ENCODE peak calls at places on chromosome 18, in five cellular contexts. M, S, I, L and Y are unnamed samples.

GRCh38 chr18:52812834-52813233 is 472.8 kb downstream of the DCC start:
- DNase-seq in M (no peak), S (no peak), I (no peak), L (no peak), Y (no peak)

GRCh38 chr18:28124239-28125029 is 52.5 kb downstream of the CDH2 start:
- DNase-seq in M (no peak), S (no peak), I (no peak), L (no peak), Y (no peak)

GRCh38 chr18:12699747-12700146 is 2.8 kb downstream of the CEP76 start:
- DNase-seq in M (no peak), S (peak), I (no peak), L (no peak), Y (no peak)

GRCh38 chr18:58615150-58616132 is 13.4 kb downstream of the ALPK2 start:
- DNase-seq in M (no peak), S (no peak), I (peak), L (no peak), Y (no peak)

GRCh38 chr18:55096261-55097026 is 137.2 kb upstream of the CCDC68 start:
- DNase-seq in M (peak), S (peak), I (no peak), L (peak), Y (peak)

GRCh38 chr18:12394428-12394827 is 13.3 kb upstream of the PRELID3A start:
- DNase-seq in M (no peak), S (no peak), I (no peak), L (no peak), Y (no peak)

GRCh38 chr18:79923896-79924585 is 27.4 kb downstream of the SLC66A2 start:
- DNase-seq in M (no peak), S (no peak), I (no peak), L (no peak), Y (no peak)

GRCh38 chr18:24734058-24734457 is 273.6 kb downstream of the HRH4 start:
- DNase-seq in M (peak), S (peak), I (no peak), L (peak), Y (peak)

GRCh38 chr18:27135504-27136207 is 49.5 kb downstream of the CHST9 start:
- DNase-seq in M (no peak), S (no peak), I (no peak), L (no peak), Y (no peak)

GRCh38 chr18:76350134-76351025 is 144.7 kb downstream of the ZNF516 start:
- DNase-seq in M (no peak), S (no peak), I (no peak), L (no peak), Y (no peak)
- TF ChIP-seq FOXM1 in M (no peak), S (no peak), I (no peak), L (no peak), Y (no peak)

DNA sequence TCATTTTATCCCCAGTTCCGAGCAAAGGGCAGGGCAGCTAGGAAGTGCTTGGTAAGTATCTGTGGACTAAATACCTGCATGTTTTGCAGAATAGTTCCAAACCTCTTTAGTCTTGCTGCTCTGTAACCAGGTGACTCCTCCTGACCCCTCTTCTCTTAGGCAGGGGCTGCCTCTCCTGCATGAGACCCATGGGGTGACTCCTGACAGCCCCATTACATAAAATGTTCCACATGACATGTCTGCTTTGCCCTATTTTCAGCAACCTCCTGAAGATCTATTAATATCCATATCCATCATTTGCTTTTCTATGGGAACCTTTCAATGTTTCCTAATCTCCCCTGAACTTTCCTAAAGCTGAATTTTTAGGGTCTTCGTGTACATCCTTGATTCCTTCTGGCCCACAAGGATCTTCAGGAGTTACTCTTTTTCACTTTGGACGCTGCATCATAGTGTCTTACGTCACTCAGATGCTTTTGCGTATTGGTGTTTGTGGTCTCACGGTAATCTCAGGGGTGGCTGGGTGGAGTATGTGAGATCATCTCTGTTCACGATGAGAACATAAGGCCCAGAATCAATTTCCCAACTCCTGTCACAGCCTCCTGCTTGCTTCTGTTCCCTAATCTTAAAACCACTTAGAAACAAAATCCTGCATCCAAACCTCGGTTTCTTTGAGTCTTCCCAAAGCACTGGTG is 76.6 kb downstream of the MAPK4 start:
- DNase-seq in M (no peak), S (no peak), I (no peak), L (no peak), Y (no peak)
- TF ChIP-seq FOXM1 in M (no peak), S (no peak), I (no peak), L (no peak), Y (no peak)

DNA sequence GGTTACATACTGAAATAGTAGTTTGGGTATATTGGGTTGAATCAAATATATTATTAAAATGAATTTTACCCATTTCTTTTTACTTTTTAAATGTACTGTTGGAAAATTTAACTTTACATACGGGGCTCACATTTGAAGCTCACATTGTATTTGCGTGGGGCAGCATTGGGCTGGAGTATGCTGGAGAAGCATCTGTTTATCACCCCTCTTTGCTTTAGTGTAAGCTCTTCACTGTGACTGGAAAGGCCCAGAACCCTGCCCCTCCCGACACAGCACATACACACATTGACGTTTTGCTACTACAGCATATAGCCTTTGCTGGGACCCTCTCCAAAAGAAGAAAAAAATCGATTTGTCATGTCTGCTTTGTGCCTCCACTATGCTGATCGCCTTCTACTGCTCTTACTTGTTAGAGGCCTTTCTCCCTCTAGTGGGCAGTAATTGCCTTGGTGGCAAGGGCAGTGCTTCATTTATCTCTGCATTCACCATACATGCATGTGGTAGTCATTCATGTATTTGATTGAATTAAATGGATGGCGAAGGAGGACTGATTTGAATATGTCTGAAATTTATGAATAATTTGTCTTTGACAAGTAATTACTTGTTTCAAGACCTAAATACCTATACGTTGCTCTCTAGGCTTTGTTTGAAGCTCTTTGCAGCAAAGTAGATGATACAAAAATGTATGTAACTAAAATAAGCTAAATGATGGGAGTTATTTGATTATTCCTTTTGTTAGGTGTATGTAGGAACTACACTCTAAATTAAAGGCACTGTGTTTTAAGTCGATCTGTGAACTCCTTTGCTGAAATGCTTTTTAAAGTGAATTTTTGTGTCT is 37.4 kb downstream of the VAPA start:
- DNase-seq in M (peak), S (peak), I (no peak), L (peak), Y (peak)
- TF ChIP-seq FOXM1 in M (no peak), S (no peak), I (no peak), L (no peak), Y (no peak)

DNA sequence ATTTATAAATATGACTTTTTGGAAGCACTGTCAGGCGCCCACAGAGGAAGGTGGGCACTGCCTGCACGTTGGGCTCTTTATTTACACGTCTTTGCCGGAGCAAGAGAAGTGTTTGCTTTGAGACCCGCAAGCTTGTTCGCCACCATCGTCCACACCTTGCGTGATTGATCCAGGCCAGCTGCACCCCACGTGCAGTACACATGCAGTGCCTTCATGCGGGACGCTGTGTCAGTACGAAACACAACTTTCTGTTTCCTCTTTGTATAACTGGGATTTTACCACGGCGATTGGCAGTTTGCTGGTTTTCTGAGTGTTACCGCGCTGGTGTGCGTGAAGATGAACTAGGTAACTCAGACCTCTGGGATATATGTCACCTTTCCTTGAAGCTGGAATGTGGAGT is 571.0 kb upstream of the SALL3 start:
- DNase-seq in M (no peak), S (no peak), I (no peak), L (no peak), Y (no peak)
- TF ChIP-seq FOXM1 in M (no peak), S (no peak), I (no peak), L (no peak), Y (no peak)